ENCODE peak calls at places on chromosomes 3 and 15, in ten cellular contexts. T is GM13976; M is NCI-H510A treated with DMSO at 0.1 percent for 48 hours; Y is CD4-positive, alpha-beta memory T cell; V is PC-3; N is neuronal stem cell; R is IMR-90; U is C1 segment of cervical spinal cord; X is HTR-8/SVneo; F is CD8-positive, alpha-beta T cell. S is an unnamed sample.

GRCh38 chr3:43388188-43388587 is 101.8 kb downstream of the SNRK start:
- DNase-seq in T (no peak), M (no peak), Y (no peak), V (no peak), N (no peak), R (no peak), U (no peak), X (no peak), F (no peak), S (no peak)

GRCh38 chr15:55401786-55402246 is 6.3 kb downstream of the CCPG1 start:
- DNase-seq in T (no peak), M (no peak), Y (no peak), V (no peak), N (no peak), R (no peak), U (no peak), X (no peak), F (no peak), S (no peak)

GRCh38 chr15:39595621-39596221 is 14.8 kb downstream of the THBS1 start:
- DNase-seq in T (no peak), M (no peak), Y (no peak), V (peak), N (no peak), R (peak), U (no peak), X (no peak), F (no peak), S (no peak)

GRCh38 chr3:196168808-196169391 is 42.3 kb downstream of the ZDHHC19 start:
- DNase-seq in T (no peak), M (no peak), Y (no peak), V (no peak), N (no peak), R (no peak), U (no peak), X (no peak), F (no peak), S (no peak)

GRCh38 chr3:43389388-43390254 is 103.3 kb downstream of the SNRK start:
- DNase-seq in T (no peak), M (no peak), Y (peak), V (peak), N (no peak), R (peak), U (no peak), X (peak), F (peak), S (no peak)

GRCh38 chr3:99699841-99700240 is 61.4 kb downstream of the COL8A1 start:
- DNase-seq in T (no peak), M (no peak), Y (peak), V (no peak), N (no peak), R (peak), U (no peak), X (no peak), F (no peak), S (no peak)

GRCh38 chr15:60020736-60021135 is 16.6 kb downstream of the FOXB1 start:
- DNase-seq in T (no peak), M (no peak), Y (no peak), V (no peak), N (no peak), R (no peak), U (no peak), X (no peak), F (no peak), S (no peak)

GRCh38 chr3:11380314-11380713 is 108.1 kb downstream of the ATG7 start:
- DNase-seq in T (no peak), M (no peak), Y (no peak), V (no peak), N (no peak), R (peak), U (no peak), X (no peak), F (no peak), S (no peak)

GRCh38 chr3:11774296-11774877 is 72.3 kb downstream of the TAMM41 start:
- DNase-seq in T (peak), M (peak), Y (no peak), V (peak), N (peak), R (peak), U (peak), X (peak), F (no peak), S (no peak)

GRCh38 chr3:144636833-144637232 is 665.2 kb downstream of the DIPK2A start:
- DNase-seq in T (no peak), M (no peak), Y (no peak), V (no peak), N (no peak), R (no peak), U (no peak), X (no peak), F (no peak), S (no peak)

GRCh38 chr3:12345141-12345561 is 56.3 kb downstream of the PPARG start:
- DNase-seq in T (no peak), M (no peak), Y (no peak), V (peak), N (no peak), R (peak), U (no peak), X (peak), F (no peak), S (no peak)

GRCh38 chr3:130648293-130648692 is 98.3 kb downstream of the PIK3R4 start:
- DNase-seq in T (no peak), M (no peak), Y (no peak), V (no peak), N (no peak), R (no peak), U (no peak), X (no peak), F (no peak), S (no peak)

GRCh38 chr3:118817748-118818165 is 216.9 kb downstream of the IGSF11 start:
- DNase-seq in T (peak), M (peak), Y (no peak), V (peak), N (peak), R (peak), U (peak), X (peak), F (no peak), S (peak)

GRCh38 chr15:62964251-62964650 is 78.3 kb upstream of the TPM1 start:
- DNase-seq in T (no peak), M (no peak), Y (no peak), V (no peak), N (no peak), R (peak), U (no peak), X (no peak), F (no peak), S (no peak)

GRCh38 chr3:56309465-56309864 is 158.8 kb downstream of the ERC2 start:
- DNase-seq in T (no peak), M (peak), Y (no peak), V (no peak), N (no peak), R (no peak), U (no peak), X (no peak), F (no peak), S (no peak)

GRCh38 chr3:184145120-184145524 is 10.0 kb downstream of the EIF2B5 start:
- DNase-seq in T (no peak), M (peak), Y (no peak), V (peak), N (no peak), R (peak), U (no peak), X (no peak), F (peak), S (no peak)

GRCh38 chr3:67001086-67001861 is 3.2 kb downstream of the KBTBD8 start:
- DNase-seq in T (no peak), M (no peak), Y (no peak), V (no peak), N (no peak), R (no peak), U (no peak), X (no peak), F (no peak), S (no peak)

GRCh38 chr3:13621381-13622221 is 72.7 kb downstream of the FBLN2 start:
- DNase-seq in T (no peak), M (no peak), Y (peak), V (no peak), N (no peak), R (no peak), U (no peak), X (no peak), F (peak), S (no peak)

GRCh38 chr15:57313134-57313483 is 63.2 kb upstream of the CGNL1 start:
- DNase-seq in T (no peak), M (no peak), Y (no peak), V (no peak), N (no peak), R (no peak), U (no peak), X (no peak), F (no peak), S (no peak)